ENCODE peak calls at places on chromosomes 4 and X, in seven cellular contexts. M is MM.1S, H is thoracic aorta, O is A549, V is tibial artery, L is epithelial cell of esophagus, Y is mesendoderm. J is an unnamed sample.

GRCh38 chr4:173573725-173574124 is 43.7 kb upstream of the HAND2 start:
- DNase-seq in M (no peak), H (no peak), O (no peak), V (no peak), L (no peak), Y (no peak), J (no peak)

GRCh38 chr4:21885241-21885640 is 63.3 kb downstream of the KCNIP4 start:
- DNase-seq in M (no peak), H (no peak), O (no peak), V (no peak), L (no peak), Y (no peak), J (no peak)

GRCh38 chrX:13732246-13733067 is 2.0 kb downstream of the TRAPPC2 start:
- DNase-seq in M (no peak), H (no peak), O (no peak), V (no peak), L (no peak), Y (no peak), J (no peak)

GRCh38 chr4:105060628-105061027 is 86.0 kb upstream of the TET2 start:
- DNase-seq in M (peak), H (no peak), O (no peak), V (no peak), L (peak), Y (peak), J (no peak)

GRCh38 chr4:7103031-7103598 is 35.3 kb upstream of the GRPEL1 start:
- DNase-seq in M (peak), H (peak), O (peak), V (peak), L (peak), Y (peak), J (peak)

GRCh38 chr4:170111546-170111945 is 21.8 kb upstream of the AADAT start:
- DNase-seq in M (no peak), H (no peak), O (no peak), V (no peak), L (no peak), Y (no peak), J (no peak)

GRCh38 chrX:119236599-119237525 is 777 bp downstream of the PGRMC1 start:
- DNase-seq in M (peak), H (no peak), O (peak), V (peak), L (peak), Y (peak), J (no peak)

GRCh38 chr4:10180927-10181744 is 64.5 kb upstream of the WDR1 start:
- DNase-seq in M (peak), H (no peak), O (no peak), V (no peak), L (no peak), Y (peak), J (peak)

GRCh38 chrX:110992611-110993010 is 103.4 kb upstream of the PAK3 start:
- DNase-seq in M (peak), H (no peak), O (peak), V (no peak), L (peak), Y (peak), J (peak)

GRCh38 chr4:23947826-23948225 is 58.0 kb upstream of the PPARGC1A start:
- DNase-seq in M (no peak), H (no peak), O (no peak), V (no peak), L (no peak), Y (no peak), J (no peak)

GRCh38 chr4:17552427-17552826 is 24.6 kb upstream of the LAP3 start:
- DNase-seq in M (peak), H (no peak), O (no peak), V (no peak), L (no peak), Y (no peak), J (peak)

GRCh38 chr4:73223258-73223651 is 35.3 kb downstream of the ANKRD17 start:
- DNase-seq in M (no peak), H (no peak), O (peak), V (no peak), L (no peak), Y (no peak), J (no peak)
- H3K4me3 ChIP-seq in M (peak), H (peak), O (peak), V (peak), L (peak), Y (no peak), J (peak)

DNA sequence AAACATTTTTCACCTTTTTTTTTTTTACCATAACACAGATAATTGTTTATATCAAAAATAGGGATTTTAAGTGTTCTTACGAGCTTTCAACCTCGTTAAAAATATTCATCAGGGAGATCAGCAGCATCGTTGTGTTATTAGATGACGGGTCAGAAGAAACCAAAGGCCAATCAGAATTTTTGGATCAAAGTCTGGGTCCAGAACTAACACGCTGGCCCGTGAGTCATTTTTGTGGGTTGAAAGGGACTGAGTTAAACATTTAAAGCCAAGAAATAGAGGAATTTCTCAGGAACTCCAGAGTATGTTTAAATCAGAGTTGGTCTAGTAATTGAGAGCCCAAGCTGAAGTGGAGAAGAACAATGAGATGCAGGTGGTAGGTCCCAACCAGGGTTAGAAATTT is 170.8 kb downstream of the TLL1 start:
- DNase-seq in M (no peak), H (no peak), O (no peak), V (no peak), L (no peak), Y (no peak), J (no peak)
- H3K4me3 ChIP-seq in M (no peak), H (no peak), O (no peak), V (no peak), L (no peak), Y (no peak), J (no peak)

GRCh38 chrX:88830113-88830512 is 83.1 kb downstream of the CPXCR1 start:
- DNase-seq in M (no peak), H (no peak), O (no peak), V (no peak), L (no peak), Y (no peak), J (no peak)
- H3K4me3 ChIP-seq in M (no peak), H (no peak), O (no peak), V (no peak), L (no peak), Y (no peak), J (no peak)

DNA sequence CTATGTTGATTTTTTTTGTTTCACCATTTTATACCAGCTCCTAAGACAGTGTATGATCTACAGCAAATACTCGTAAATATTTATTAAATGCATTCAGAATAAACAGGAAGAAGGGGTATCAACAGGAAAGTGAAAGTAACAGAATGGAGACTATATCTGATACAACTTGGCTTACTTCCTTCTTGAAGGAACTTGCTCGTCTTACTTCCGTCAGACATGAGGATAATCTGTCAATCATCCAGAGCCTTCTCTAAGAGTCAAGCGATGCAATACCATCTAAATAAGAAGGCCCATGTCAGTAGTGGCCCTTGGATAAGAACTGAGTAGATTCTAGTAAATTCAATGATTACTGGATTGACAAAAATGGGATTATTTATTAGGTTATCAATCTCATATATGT is 84.2 kb downstream of the CAMK2D start:
- DNase-seq in M (no peak), H (no peak), O (no peak), V (no peak), L (no peak), Y (no peak), J (no peak)
- H3K4me3 ChIP-seq in M (no peak), H (peak), O (no peak), V (no peak), L (no peak), Y (no peak), J (no peak)

J was measured in Jurkat, Clone E6-1.